ENCODE peak calls at places on chromosome 5, in eight cellular contexts. Q is kidney tubule cell, L is HEK293T, S is ELR, Y is DMS153, X is EH, H is HT1080, D is nephron progenitor cell. J is an unnamed sample.

GRCh38 chr5:178429541-178430186 is 160.5 kb downstream of the COL23A1 start:
- DNase-seq in Q (no peak), L (no peak), S (no peak), Y (no peak), X (no peak), H (no peak), D (no peak), J (no peak)

GRCh38 chr5:132825824-132826391 is 4.5 kb downstream of the SHROOM1 start:
- DNase-seq in Q (no peak), L (no peak), S (no peak), Y (no peak), X (no peak), H (no peak), D (peak), J (no peak)

GRCh38 chr5:107092695-107093094 is 578.0 kb downstream of the EFNA5 start:
- DNase-seq in Q (peak), L (no peak), S (peak), Y (no peak), X (no peak), H (peak), D (no peak), J (no peak)

GRCh38 chr5:132489051-132489770 is 1.4 kb downstream of the IRF1 start:
- DNase-seq in Q (no peak), L (no peak), S (no peak), Y (no peak), X (no peak), H (no peak), D (no peak), J (no peak)

GRCh38 chr5:173308226-173308625 is 20.0 kb downstream of the STC2 start:
- DNase-seq in Q (no peak), L (no peak), S (no peak), Y (no peak), X (no peak), H (no peak), D (no peak), J (no peak)

GRCh38 chr5:171432581-171433351 is 13.3 kb downstream of the FGF18 start:
- DNase-seq in Q (no peak), L (no peak), S (no peak), Y (no peak), X (no peak), H (no peak), D (peak), J (no peak)

GRCh38 chr5:139867109-139867508 is 71.5 kb downstream of the PSD2 start:
- DNase-seq in Q (no peak), L (no peak), S (no peak), Y (no peak), X (no peak), H (no peak), D (no peak), J (no peak)

GRCh38 chr5:37166197-37166596 is 83.0 kb downstream of the CPLANE1 start:
- DNase-seq in Q (no peak), L (no peak), S (no peak), Y (no peak), X (no peak), H (no peak), D (no peak), J (no peak)

GRCh38 chr5:111135946-111136345 is 43.8 kb downstream of the WDR36 start:
- DNase-seq in Q (peak), L (no peak), S (peak), Y (no peak), X (peak), H (peak), D (no peak), J (peak)

GRCh38 chr5:127944125-127944524 is 139.4 kb upstream of the SLC12A2 start:
- DNase-seq in Q (no peak), L (no peak), S (no peak), Y (no peak), X (no peak), H (no peak), D (no peak), J (no peak)

GRCh38 chr5:180519098-180519497 is 24.9 kb downstream of the CNOT6 start:
- DNase-seq in Q (no peak), L (no peak), S (no peak), Y (no peak), X (peak), H (no peak), D (no peak), J (peak)

GRCh38 chr5:146490089-146490843 is 25.7 kb downstream of the GPR151 start:
- DNase-seq in Q (no peak), L (no peak), S (no peak), Y (no peak), X (peak), H (no peak), D (no peak), J (no peak)

GRCh38 chr5:133240425-133241091 is 188.7 kb downstream of the HSPA4 start:
- DNase-seq in Q (peak), L (no peak), S (peak), Y (no peak), X (peak), H (peak), D (no peak), J (peak)

GRCh38 chr5:168315991-168316578 is 24.6 kb downstream of the WWC1 start:
- DNase-seq in Q (peak), L (no peak), S (no peak), Y (peak), X (no peak), H (no peak), D (no peak), J (no peak)

GRCh38 chr5:150671509-150672236 is 10.6 kb downstream of the MYOZ3 start:
- DNase-seq in Q (no peak), L (no peak), S (no peak), Y (no peak), X (no peak), H (no peak), D (peak), J (no peak)

GRCh38 chr5:34598177-34598794 is 57.8 kb upstream of the RAI14 start:
- DNase-seq in Q (peak), L (no peak), S (peak), Y (no peak), X (peak), H (peak), D (no peak), J (peak)

GRCh38 chr5:143931389-143931984 is 119.5 kb downstream of the HMHB1 start:
- DNase-seq in Q (peak), L (no peak), S (no peak), Y (no peak), X (no peak), H (no peak), D (no peak), J (no peak)

GRCh38 chr5:95069948-95070347 is 214.9 kb downstream of the MCTP1 start:
- DNase-seq in Q (no peak), L (no peak), S (no peak), Y (no peak), X (no peak), H (peak), D (no peak), J (no peak)

GRCh38 chr5:74311961-74312360 is 328.6 kb downstream of the ENC1 start:
- DNase-seq in Q (no peak), L (no peak), S (no peak), Y (no peak), X (no peak), H (no peak), D (no peak), J (peak)

GRCh38 chr5:83724915-83725314 is 4.3 kb upstream of the HAPLN1 start:
- DNase-seq in Q (no peak), L (no peak), S (no peak), Y (no peak), X (peak), H (no peak), D (no peak), J (no peak)

GRCh38 chr5:143648696-143649095 is 163.3 kb upstream of the HMHB1 start:
- DNase-seq in Q (peak), L (no peak), S (no peak), Y (no peak), X (no peak), H (no peak), D (no peak), J (no peak)

GRCh38 chr5:122515709-122516431 is 203.8 kb downstream of the SNCAIP start:
- DNase-seq in Q (peak), L (peak), S (peak), Y (peak), X (peak), H (peak), D (peak), J (peak)

GRCh38 chr5:107418902-107419301 is 251.8 kb downstream of the EFNA5 start:
- DNase-seq in Q (no peak), L (no peak), S (no peak), Y (no peak), X (no peak), H (no peak), D (no peak), J (no peak)

GRCh38 chr5:79070002-79070567 is 518 bp downstream of the BHMT2 start:
- DNase-seq in Q (peak), L (no peak), S (peak), Y (no peak), X (peak), H (no peak), D (no peak), J (peak)

GRCh38 chr5:145531038-145531734 is 304.0 kb downstream of the PRELID2 start:
- DNase-seq in Q (peak), L (no peak), S (peak), Y (no peak), X (peak), H (peak), D (no peak), J (peak)

GRCh38 chr5:34717426-34718327 is 61.5 kb downstream of the RAI14 start:
- DNase-seq in Q (peak), L (no peak), S (peak), Y (no peak), X (peak), H (peak), D (peak), J (peak)

J was measured in astrocyte.